ENCODE peak calls at places on chromosomes 2 and 18, in six cellular contexts. C is activated T-cell treated with anti-CD3 and anti-CD28 coated beads, Interleukin-2, amount 50 U/mL, for 72 hours; H is osteocyte; E is NCI-H524 treated with DMSO at 0.1 percent for 48 hours; T is amniotic epithelial cell; X is SW 1271. O is an unnamed sample.

GRCh38 chr18:80193701-80194100 is 53.6 kb downstream of the PARD6G start:
- DNase-seq in X (no peak), H (peak), E (no peak), C (no peak), T (no peak), O (no peak)

GRCh38 chr2:138777996-138778395 is 2.2 kb downstream of the NXPH2 start:
- DNase-seq in X (peak), C (no peak), T (peak), E (no peak), H (no peak), O (no peak)

GRCh38 chr2:143728498-143728897 is 599.3 kb downstream of the ARHGAP15 start:
- DNase-seq in T (no peak), X (no peak), C (no peak), H (no peak), E (no peak), O (no peak)

GRCh38 chr2:152409691-152410597 is 75.0 kb downstream of the FMNL2 start:
- DNase-seq in T (no peak), E (no peak), H (no peak), C (no peak), X (no peak), O (no peak)

GRCh38 chr2:72827999-72828646 is 2.3 kb upstream of the EXOC6B start:
- DNase-seq in C (no peak), X (no peak), E (no peak), H (no peak), T (peak), O (no peak)

GRCh38 chr2:162926907-162927306 is 88.3 kb upstream of the KCNH7 start:
- DNase-seq in C (no peak), H (no peak), E (no peak), T (peak), X (peak), O (no peak)

GRCh38 chr2:4780679-4781078 is 911.5 kb upstream of the SOX11 start:
- DNase-seq in C (no peak), E (no peak), H (no peak), X (no peak), T (no peak), O (no peak)

GRCh38 chr2:10267551-10268465 is 34.9 kb upstream of the HPCAL1 start:
- DNase-seq in X (no peak), C (no peak), H (no peak), T (no peak), E (peak), O (no peak)

GRCh38 chr2:63842149-63843061 is 709 bp downstream of the UGP2 start:
- DNase-seq in H (no peak), T (peak), E (no peak), X (no peak), C (no peak), O (no peak)

GRCh38 chr18:60022671-60023276 is 123.0 kb downstream of the PMAIP1 start:
- DNase-seq in E (no peak), H (no peak), C (no peak), T (peak), X (no peak), O (no peak)